ENCODE peak calls at places on chromosome 7, in five cellular contexts. Z, J, N, I and V are unnamed samples.
A peak's percentile ranks its signal among the peaks of the same experiment; 100 is the strongest.

GRCh38 chr7:40890088-40890692 is 755.4 kb downstream of the SUGCT start:
- DNase-seq in J (no peak), N (no peak), Z (no peak), I (no peak), V (no peak)

GRCh38 chr7:137508437-137509175 is 165.1 kb upstream of the PTN start:
- DNase-seq in J (peak; percentile 90), I (peak; percentile 20), N (peak; percentile 60), Z (no peak), V (no peak)

GRCh38 chr7:7157177-7157886 is 25.0 kb upstream of the C1GALT1 start:
- DNase-seq in Z (peak; percentile 59), J (peak; percentile 58), I (peak; percentile 6), N (no peak), V (no peak)

GRCh38 chr7:95725170-95725569 is 47.2 kb upstream of the DYNC1I1 start:
- DNase-seq in N (no peak), I (no peak), Z (no peak), J (no peak), V (no peak)

GRCh38 chr7:104926905-104927454 is 87.0 kb upstream of the KMT2E start:
- DNase-seq in I (no peak), J (no peak), N (no peak), Z (no peak), V (no peak)

GRCh38 chr7:39509912-39510311 is 56.3 kb upstream of the YAE1 start:
- DNase-seq in J (no peak), Z (no peak), I (no peak), N (no peak), V (no peak)

GRCh38 chr7:33423646-33424020 is 294.3 kb downstream of the BBS9 start:
- DNase-seq in I (no peak), N (peak; percentile 8), Z (no peak), J (no peak), V (no peak)

GRCh38 chr7:155282671-155283070 is 15.0 kb upstream of the INSIG1 start:
- DNase-seq in J (no peak), N (no peak), I (no peak), Z (no peak), V (peak; percentile 87)

GRCh38 chr7:157938211-157938610 is 601.4 kb downstream of the DNAJB6 start:
- DNase-seq in Z (peak; percentile 36), N (no peak), J (no peak), I (no peak), V (peak; percentile 60)

GRCh38 chr7:22660732-22661131 is 66.3 kb upstream of the IL6 start:
- DNase-seq in J (no peak), N (no peak), Z (no peak), I (no peak), V (no peak)